ENCODE peak calls at places on chromosomes 11 and 22, in seven cellular contexts. One of them, this sample, is unnamed.

GRCh38 chr11:78261367-78261766 is 72.6 kb downstream of the USP35 start:
- DNase-seq in fibroblast of lung: no peak
- DNase-seq in stimulated activated CD4-positive, alpha-beta T cell treated with anti-CD3 and anti-CD28 coated beads, Interleukin-4, amount 100 ng/mL, for 48 hours: no peak
- DNase-seq in CD4-positive, alpha-beta T cell: no peak
- DNase-seq in dermis microvascular lymphatic vessel endothelial cell: no peak
- DNase-seq in GM13977: no peak
- DNase-seq in endothelial cell: no peak
- DNase-seq in this sample: no peak

GRCh38 chr11:2771758-2772466 is 72.1 kb upstream of the KCNQ1OT1 start:
- DNase-seq in fibroblast of lung: no peak
- DNase-seq in stimulated activated CD4-positive, alpha-beta T cell treated with anti-CD3 and anti-CD28 coated beads, Interleukin-4, amount 100 ng/mL, for 48 hours: no peak
- DNase-seq in CD4-positive, alpha-beta T cell: no peak
- DNase-seq in dermis microvascular lymphatic vessel endothelial cell: no peak
- DNase-seq in GM13977: no peak
- DNase-seq in endothelial cell: peak; percentile 2
- DNase-seq in this sample: peak; percentile 9

GRCh38 chr11:279966-280761 is 2.0 kb downstream of the NLRP6 start:
- DNase-seq in fibroblast of lung: no peak
- DNase-seq in stimulated activated CD4-positive, alpha-beta T cell treated with anti-CD3 and anti-CD28 coated beads, Interleukin-4, amount 100 ng/mL, for 48 hours: no peak
- DNase-seq in CD4-positive, alpha-beta T cell: no peak
- DNase-seq in dermis microvascular lymphatic vessel endothelial cell: peak; percentile 33
- DNase-seq in GM13977: peak; percentile 66
- DNase-seq in endothelial cell: peak; percentile 57
- DNase-seq in this sample: no peak

GRCh38 chr11:68938088-68938487 is 34.4 kb downstream of the IGHMBP2 start:
- DNase-seq in fibroblast of lung: no peak
- DNase-seq in stimulated activated CD4-positive, alpha-beta T cell treated with anti-CD3 and anti-CD28 coated beads, Interleukin-4, amount 100 ng/mL, for 48 hours: no peak
- DNase-seq in CD4-positive, alpha-beta T cell: no peak
- DNase-seq in dermis microvascular lymphatic vessel endothelial cell: no peak
- DNase-seq in GM13977: no peak
- DNase-seq in endothelial cell: no peak
- DNase-seq in this sample: no peak

GRCh38 chr11:122248939-122249338 is 132.9 kb upstream of the BLID start:
- DNase-seq in fibroblast of lung: no peak
- DNase-seq in stimulated activated CD4-positive, alpha-beta T cell treated with anti-CD3 and anti-CD28 coated beads, Interleukin-4, amount 100 ng/mL, for 48 hours: no peak
- DNase-seq in CD4-positive, alpha-beta T cell: no peak
- DNase-seq in dermis microvascular lymphatic vessel endothelial cell: peak; percentile 25
- DNase-seq in GM13977: no peak
- DNase-seq in endothelial cell: no peak
- DNase-seq in this sample: no peak

GRCh38 chr22:31046591-31047226 is 34.4 kb upstream of the SMTN start:
- DNase-seq in fibroblast of lung: peak; percentile 79
- DNase-seq in stimulated activated CD4-positive, alpha-beta T cell treated with anti-CD3 and anti-CD28 coated beads, Interleukin-4, amount 100 ng/mL, for 48 hours: no peak
- DNase-seq in CD4-positive, alpha-beta T cell: no peak
- DNase-seq in dermis microvascular lymphatic vessel endothelial cell: peak; percentile 95
- DNase-seq in GM13977: no peak
- DNase-seq in endothelial cell: peak; percentile 83
- DNase-seq in this sample: no peak

GRCh38 chr11:34680206-34680605 is 59.3 kb downstream of the EHF start:
- DNase-seq in fibroblast of lung: peak; percentile 12
- DNase-seq in stimulated activated CD4-positive, alpha-beta T cell treated with anti-CD3 and anti-CD28 coated beads, Interleukin-4, amount 100 ng/mL, for 48 hours: no peak
- DNase-seq in CD4-positive, alpha-beta T cell: no peak
- DNase-seq in dermis microvascular lymphatic vessel endothelial cell: no peak
- DNase-seq in GM13977: no peak
- DNase-seq in endothelial cell: no peak
- DNase-seq in this sample: no peak

GRCh38 chr11:94664336-94664735 is 97.2 kb downstream of the PIWIL4 start:
- DNase-seq in fibroblast of lung: no peak
- DNase-seq in stimulated activated CD4-positive, alpha-beta T cell treated with anti-CD3 and anti-CD28 coated beads, Interleukin-4, amount 100 ng/mL, for 48 hours: no peak
- DNase-seq in CD4-positive, alpha-beta T cell: no peak
- DNase-seq in dermis microvascular lymphatic vessel endothelial cell: peak; percentile 4
- DNase-seq in GM13977: no peak
- DNase-seq in endothelial cell: no peak
- DNase-seq in this sample: peak; percentile 12